ENCODE peak calls at places on chromosomes 3 and 15, in four cellular contexts. Q, R, H and Z are unnamed samples.
A peak's percentile ranks its signal among the peaks of the same experiment; 100 is the strongest.

GRCh38 chr15:74913041-74913440 is 6.4 kb upstream of the FAM219B start:
- DNase-seq in H (no peak), R (no peak), Q (no peak), Z (no peak)

GRCh38 chr3:50428007-50428633 is 68.8 kb upstream of the TMEM115 start:
- DNase-seq in H (no peak), R (peak; percentile 11), Q (no peak), Z (no peak)

GRCh38 chr3:13879946-13880810 is at the start of gene WNT7A:
- DNase-seq in Q (no peak), R (peak; percentile 41), H (peak; percentile 88), Z (no peak)

GRCh38 chr3:177618873-177619771 is 421.8 kb upstream of the TBL1XR1 start:
- DNase-seq in Q (no peak), H (no peak), R (no peak), Z (no peak)

GRCh38 chr3:169112153-169112892 is 551.2 kb downstream of the MECOM start:
- DNase-seq in H (no peak), R (no peak), Q (no peak), Z (no peak)

GRCh38 chr15:39455502-39455991 is 125.3 kb upstream of the THBS1 start:
- DNase-seq in H (no peak), Q (no peak), R (peak; percentile 40), Z (no peak)

GRCh38 chr3:173617490-173617889 is 219.9 kb downstream of the NLGN1 start:
- DNase-seq in Q (peak; percentile 52), R (no peak), H (no peak), Z (peak; percentile 63)

GRCh38 chr3:107013606-107014005 is 363.6 kb upstream of the CCDC54 start:
- DNase-seq in H (no peak), R (no peak), Q (no peak), Z (no peak)

GRCh38 chr3:7879572-7879971 is 622.1 kb upstream of the LMCD1 start:
- DNase-seq in R (no peak), H (no peak), Q (no peak), Z (no peak)

GRCh38 chr15:80160570-80161156 is 7.9 kb downstream of the FAH start:
- DNase-seq in R (peak; percentile 68), Q (no peak), H (no peak), Z (no peak)

GRCh38 chr15:25178835-25179672 is 224.3 kb downstream of the SNRPN start:
- DNase-seq in Q (peak; percentile 4), R (no peak), H (peak; percentile 11), Z (peak; percentile 22)

GRCh38 chr15:92883643-92884458 is 16.3 kb upstream of the CHD2 start:
- DNase-seq in Q (no peak), R (peak; percentile 76), H (no peak), Z (no peak)

GRCh38 chr3:197353867-197354180 is 55.4 kb upstream of the DLG1 start:
- DNase-seq in Q (no peak), R (no peak), H (no peak), Z (no peak)

GRCh38 chr3:96961576-96961975 is 147.2 kb downstream of the EPHA6 start:
- DNase-seq in H (no peak), Q (no peak), R (no peak), Z (no peak)

GRCh38 chr3:96958856-96959255 is 144.5 kb downstream of the EPHA6 start:
- DNase-seq in R (no peak), Q (no peak), H (no peak), Z (no peak)

GRCh38 chr3:96960661-96961330 is 146.4 kb downstream of the EPHA6 start:
- DNase-seq in R (no peak), H (no peak), Q (no peak), Z (no peak)

GRCh38 chr3:96959902-96960596 is 145.7 kb downstream of the EPHA6 start:
- DNase-seq in H (no peak), Q (no peak), R (no peak), Z (no peak)
- H3K4me1 ChIP-seq in H (no peaks in the 10 kb centered on the region), Q (no peaks in the 10 kb centered on the region), R (no peaks in the 10 kb centered on the region), Z (no peaks in the 10 kb centered on the region)

GRCh38 chr15:90221251-90221900 is 12.4 kb downstream of the CIB1 start:
- DNase-seq in H (peak; percentile 83), Q (peak; percentile 77), R (peak; percentile 90), Z (peak; percentile 83)
- H3K27ac ChIP-seq in H (no peak overlapping the region), Q (peak overlapping the region; percentile 55), R (peak overlapping the region; percentile 70), Z (no peak overlapping the region)

DNA sequence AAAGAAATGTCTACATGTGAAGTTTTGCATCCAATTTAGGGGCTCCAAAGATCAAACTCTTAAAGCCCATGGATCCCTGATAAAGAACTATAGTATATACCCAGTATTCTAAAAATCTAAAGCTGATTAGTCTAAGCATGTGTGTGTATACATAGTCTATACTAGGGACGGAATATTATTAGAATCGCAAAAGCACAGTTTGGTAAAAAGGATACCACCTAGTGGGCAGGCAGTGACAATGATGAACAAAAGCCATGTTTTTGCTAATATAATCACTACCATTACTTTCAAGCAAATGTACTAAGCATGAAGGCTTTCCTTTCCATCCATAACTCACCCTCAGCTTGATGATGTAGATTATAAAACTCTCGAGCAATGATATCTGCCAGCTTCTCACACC is 16.5 kb downstream of the POLQ start:
- DNase-seq in Q (no peak), H (no peak), R (peak; percentile 6), Z (no peak)
- TF ChIP-seq CTCF in Q (no peak), H (no peak), R (peak; percentile 54), Z (no peak)

GRCh38 chr3:52084954-52085730 is 28.8 kb upstream of the DUSP7 start:
- DNase-seq in H (peak; percentile 64), Q (no peak), R (no peak), Z (no peak)
- H3K4me1 ChIP-seq in H (no peaks in the 10 kb centered on the region), Q (peaks cover 23% of the 10 kb centered on the region), R (no peaks in the 10 kb centered on the region), Z (peaks cover 4% of the 10 kb centered on the region)

DNA sequence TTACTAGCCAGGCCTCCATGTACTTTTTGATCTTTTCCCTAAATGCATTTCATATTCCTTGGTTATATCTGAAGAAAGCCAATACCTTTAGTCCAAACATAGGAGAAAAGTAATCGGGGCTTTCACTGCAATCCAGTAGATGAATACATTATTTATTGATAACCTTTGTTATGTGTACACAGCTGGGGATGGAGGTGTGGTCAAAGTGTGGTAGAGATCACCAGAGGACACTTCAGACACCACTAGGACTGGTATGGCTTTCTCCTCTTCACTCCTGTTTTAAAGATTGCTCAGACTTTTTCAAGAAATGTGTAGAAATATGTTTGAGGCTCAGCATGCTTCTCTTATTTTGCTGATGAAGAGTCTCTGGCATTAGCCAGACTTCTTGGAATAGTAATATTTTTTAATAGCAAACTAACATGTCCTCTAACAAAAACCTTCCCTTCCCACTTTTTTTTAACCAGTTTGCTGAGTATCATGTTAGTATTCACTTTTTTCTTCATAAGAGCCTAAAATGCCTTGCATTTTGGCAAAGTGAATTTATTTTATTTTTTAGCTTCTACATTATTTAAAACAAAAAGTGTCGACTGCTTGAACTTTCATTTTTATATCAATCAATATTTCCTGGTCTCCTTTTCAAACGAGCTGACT is 65.6 kb upstream of the MBNL1 start:
- DNase-seq in Q (no peak), H (no peak), R (peak; percentile 5), Z (no peak)
- H3K27ac ChIP-seq in Q (no peak overlapping the region), H (no peak overlapping the region), R (peak overlapping the region; percentile 40), Z (peak overlapping the region; percentile 2)